ENCODE peak calls at places on chromosomes 13 and 19, in six cellular contexts. M is AG04450, R is esophagus squamous epithelium, X is heart left ventricle, Q is foreskin fibroblast, F is Calu3. Z is an unnamed sample.

GRCh38 chr19:38564981-38565685 is 52.6 kb downstream of the MAP4K1 start:
- DNase-seq in M (no peak), R (no peak), X (no peak), Q (no peak), F (peak), Z (no peak)

GRCh38 chr19:44814132-44814470 is 5.2 kb downstream of the BCAM start:
- DNase-seq in M (no peak), R (no peak), X (no peak), Q (no peak), F (no peak), Z (no peak)

GRCh38 chr19:30227661-30228112 is 144.5 kb upstream of the ZNF536 start:
- DNase-seq in M (no peak), R (no peak), X (peak), Q (peak), F (peak), Z (peak)

GRCh38 chr13:85825454-85825853 is 26.2 kb upstream of the SLITRK6 start:
- DNase-seq in M (no peak), R (no peak), X (no peak), Q (no peak), F (no peak), Z (peak)

GRCh38 chr13:59088716-59089115 is 1075.0 kb downstream of the DIAPH3 start:
- DNase-seq in M (no peak), R (no peak), X (no peak), Q (peak), F (no peak), Z (peak)

GRCh38 chr13:102983496-102983895 is 82.7 kb downstream of the SLC10A2 start:
- DNase-seq in M (no peak), R (no peak), X (no peak), Q (peak), F (no peak), Z (peak)

GRCh38 chr19:49119411-49120324 is at the start of gene PPFIA3:
- DNase-seq in M (no peak), R (no peak), X (peak), Q (peak), F (peak), Z (peak)

GRCh38 chr13:91609353-91609752 is 210.9 kb downstream of the GPC5 start:
- DNase-seq in M (peak), R (no peak), X (no peak), Q (no peak), F (no peak), Z (peak)

GRCh38 chr19:6048808-6049405 is 61.4 kb downstream of the RFX2 start:
- DNase-seq in M (no peak), R (no peak), X (peak), Q (peak), F (peak), Z (peak)

GRCh38 chr19:50384685-50385535 is 763 bp downstream of the POLD1 start:
- DNase-seq in M (no peak), R (no peak), X (no peak), Q (peak), F (no peak), Z (peak)

GRCh38 chr19:16325671-16326400 is 1.2 kb downstream of the KLF2 start:
- DNase-seq in M (no peak), R (no peak), X (peak), Q (no peak), F (peak), Z (no peak)

GRCh38 chr13:102295316-102296048 is 106.4 kb downstream of the FGF14 start:
- DNase-seq in M (peak), R (no peak), X (no peak), Q (peak), F (no peak), Z (no peak)

GRCh38 chr19:11355160-11356073 is at the start of gene PLPPR2:
- DNase-seq in M (peak), R (peak), X (peak), Q (peak), F (peak), Z (peak)

GRCh38 chr13:102555914-102556553 is 40.8 kb upstream of the TPP2 start:
- DNase-seq in M (no peak), R (no peak), X (no peak), Q (peak), F (no peak), Z (peak)

GRCh38 chr13:92224052-92224821 is 825.8 kb downstream of the GPC5 start:
- DNase-seq in M (peak), R (no peak), X (peak), Q (peak), F (no peak), Z (peak)

GRCh38 chr13:49443327-49443688 is 556 bp downstream of the CAB39L start:
- DNase-seq in M (no peak), R (no peak), X (no peak), Q (no peak), F (peak), Z (no peak)

GRCh38 chr19:55253264-55253663 is 5.6 kb downstream of the PPP6R1 start:
- DNase-seq in M (no peak), R (no peak), X (no peak), Q (no peak), F (no peak), Z (no peak)

GRCh38 chr13:73872397-73872796 is 261.8 kb downstream of the KLF12 start:
- DNase-seq in M (no peak), R (no peak), X (no peak), Q (peak), F (no peak), Z (no peak)

DNA sequence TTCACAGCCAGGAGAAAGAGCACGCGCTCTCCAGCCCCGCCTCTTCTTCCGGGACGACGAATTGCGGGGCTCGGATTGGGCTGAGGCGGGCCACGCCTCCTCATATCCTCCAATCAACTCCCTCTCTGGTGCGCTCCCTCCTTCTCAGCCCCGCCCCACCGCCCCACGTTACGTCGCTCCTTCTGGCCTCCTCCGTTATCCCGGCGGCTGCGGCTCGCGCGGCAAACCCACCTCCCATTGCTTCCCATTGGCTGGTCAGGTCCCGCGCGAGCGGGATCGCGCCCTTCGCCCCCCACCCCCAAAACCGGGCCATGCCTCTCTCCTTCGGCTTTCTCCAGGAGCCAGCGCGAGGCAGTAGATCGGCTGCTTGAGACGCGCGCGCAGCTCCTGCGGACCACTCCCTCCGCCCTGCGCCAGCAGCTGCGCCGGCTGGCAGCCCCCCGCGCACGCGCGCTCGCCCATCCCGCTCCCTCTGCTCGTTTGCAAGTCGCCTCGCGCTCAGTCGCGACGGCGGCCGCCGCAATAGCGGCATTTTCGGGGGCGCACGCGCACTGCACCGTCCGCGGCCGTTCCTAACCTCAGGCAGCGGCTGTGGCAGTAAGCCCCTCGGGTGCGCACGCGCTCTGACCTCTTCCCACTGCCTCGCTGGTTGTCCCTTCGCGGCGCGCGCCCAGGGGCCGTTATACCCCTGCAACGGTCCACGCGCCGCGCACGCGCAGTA is 512 bp upstream of the ARHGAP35 start:
- DNase-seq in M (peak), R (peak), X (peak), Q (peak), F (peak), Z (peak)
- TF ChIP-seq CTCF in M (no peak), R (no peak), X (no peak), Q (no peak), F (no peak), Z (no peak)

DNA sequence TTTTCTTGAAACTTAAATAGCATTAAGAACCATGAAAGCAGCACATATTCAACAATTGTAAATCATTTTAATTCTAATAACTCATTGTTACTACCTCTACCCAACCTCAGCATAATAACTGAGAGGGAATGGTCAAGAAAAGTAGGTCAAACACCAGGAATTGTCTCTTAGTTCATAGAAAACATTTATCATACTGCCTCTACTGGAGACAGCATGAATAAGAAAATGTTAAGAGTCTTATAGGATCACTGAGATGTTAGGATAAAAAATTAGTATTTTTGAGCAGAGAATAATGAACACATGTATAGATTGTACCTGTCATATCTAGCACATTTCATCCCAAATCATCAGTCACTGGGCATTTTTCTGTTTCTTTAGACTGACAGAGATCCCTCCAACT is 515.3 kb downstream of the PCDH9 start:
- DNase-seq in M (no peak), R (no peak), X (no peak), Q (no peak), F (no peak), Z (no peak)
- TF ChIP-seq CTCF in M (peak), R (no peak), X (no peak), Q (no peak), F (no peak), Z (no peak)

GRCh38 chr13:90261343-90261742 is 1086.1 kb upstream of the MIR17HG start:
- DNase-seq in M (no peak), R (no peak), X (no peak), Q (no peak), F (no peak), Z (no peak)

GRCh38 chr13:90253806-90254205 is 1093.7 kb upstream of the MIR17HG start:
- DNase-seq in M (no peak), R (no peak), X (no peak), Q (no peak), F (no peak), Z (no peak)

GRCh38 chr13:90256746-90257145 is 1090.7 kb upstream of the MIR17HG start:
- DNase-seq in M (no peak), R (no peak), X (no peak), Q (no peak), F (no peak), Z (no peak)

GRCh38 chr13:90254437-90254836 is 1093.0 kb upstream of the MIR17HG start:
- DNase-seq in M (no peak), R (no peak), X (no peak), Q (no peak), F (no peak), Z (no peak)

GRCh38 chr13:90258129-90258528 is 1089.4 kb upstream of the MIR17HG start:
- DNase-seq in M (no peak), R (no peak), X (no peak), Q (no peak), F (no peak), Z (no peak)
- TF ChIP-seq CTCF in M (no peak), R (no peak), X (no peak), Q (no peak), F (no peak), Z (no peak)

GRCh38 chr13:111461445-111462149 is 141.2 kb downstream of the TEX29 start:
- DNase-seq in M (no peak), R (no peak), X (no peak), Q (no peak), F (no peak), Z (no peak)
- TF ChIP-seq CTCF in M (no peak), R (no peak), X (no peak), Q (no peak), F (no peak), Z (no peak)

GRCh38 chr13:112587767-112588489 is at the start of gene TUBGCP3:
- DNase-seq in M (peak), R (no peak), X (peak), Q (peak), F (peak), Z (peak)
- TF ChIP-seq CTCF in M (no peak), R (peak), X (peak), Q (no peak), F (no peak), Z (no peak)

Z was measured in brain microvascular endothelial cell.